ENCODE peak calls at places on chromosomes 3 and 15, in seven cellular contexts. Y is T-helper 1 cell; A is Caki2; G is occipital lobe; B is stimulated activated CD4-positive, alpha-beta T cell treated with anti-CD3 and anti-CD28 coated beads, Interleukin-15, amount 100 ng/mL, for 24 hours; K is natural killer cell; L is NCI-H1417. F is an unnamed sample.

GRCh38 chr15:82298520-82298919 is 35.9 kb downstream of the SAXO2 start:
- DNase-seq in Y (peak; percentile 28), A (no peak), G (peak; percentile 48), B (peak; percentile 63), K (peak; percentile 28), L (no peak), F (no peak)

GRCh38 chr3:17302774-17303173 is 418.0 kb downstream of the PLCL2 start:
- DNase-seq in Y (no peak), A (no peak), G (no peak), B (no peak), K (no peak), L (no peak), F (no peak)

GRCh38 chr15:48566669-48567068 is 78.8 kb downstream of the FBN1 start:
- DNase-seq in Y (no peak), A (no peak), G (no peak), B (no peak), K (no peak), L (no peak), F (no peak)

GRCh38 chr3:100400424-100400781 is 486 bp downstream of the TOMM70 start:
- DNase-seq in Y (peak; percentile 14), A (peak; percentile 12), G (no peak), B (peak; percentile 48), K (peak; percentile 35), L (no peak), F (peak; percentile 16)

GRCh38 chr3:40355410-40355809 is 31.6 kb upstream of the ENTPD3 start:
- DNase-seq in Y (no peak), A (no peak), G (no peak), B (no peak), K (no peak), L (no peak), F (no peak)

GRCh38 chr15:78206326-78207109 is 27.8 kb downstream of the ACSBG1 start:
- DNase-seq in Y (no peak), A (no peak), G (no peak), B (no peak), K (no peak), L (no peak), F (no peak)

GRCh38 chr15:58731756-58732535 is 17.6 kb downstream of the ADAM10 start:
- DNase-seq in Y (no peak), A (peak; percentile 62), G (no peak), B (no peak), K (no peak), L (no peak), F (no peak)

GRCh38 chr3:50010959-50011358 is 71.0 kb downstream of the RBM6 start:
- DNase-seq in Y (no peak), A (no peak), G (no peak), B (no peak), K (no peak), L (no peak), F (no peak)

GRCh38 chr3:108035751-108036150 is 55.1 kb downstream of the CD47 start:
- DNase-seq in Y (no peak), A (no peak), G (no peak), B (no peak), K (no peak), L (no peak), F (no peak)

GRCh38 chr3:105327662-105328337 is 38.9 kb upstream of the ALCAM start:
- DNase-seq in Y (no peak), A (no peak), G (no peak), B (no peak), K (no peak), L (no peak), F (no peak)

GRCh38 chr3:185411133-185411532 is 48.2 kb downstream of the MAP3K13 start:
- DNase-seq in Y (no peak), A (no peak), G (no peak), B (no peak), K (no peak), L (no peak), F (no peak)

GRCh38 chr3:99911433-99911832 is 93.8 kb downstream of the CMSS1 start:
- DNase-seq in Y (no peak), A (no peak), G (no peak), B (no peak), K (no peak), L (peak; percentile 22), F (no peak)

GRCh38 chr15:50315814-50316630 is 39.0 kb downstream of the GABPB1 start:
- DNase-seq in Y (no peak), A (peak; percentile 24), G (no peak), B (no peak), K (no peak), L (no peak), F (peak; percentile 47)

GRCh38 chr15:84982301-84982920 is 755 bp downstream of the PDE8A start:
- DNase-seq in Y (peak; percentile 40), A (peak; percentile 16), G (no peak), B (peak; percentile 71), K (peak; percentile 56), L (no peak), F (no peak)

GRCh38 chr3:109806929-109807328 is 469.6 kb upstream of the DPPA4 start:
- DNase-seq in Y (no peak), A (no peak), G (no peak), B (peak; percentile 31), K (no peak), L (no peak), F (no peak)

GRCh38 chr3:96900600-96900999 is 86.2 kb downstream of the EPHA6 start:
- DNase-seq in Y (no peak), A (no peak), G (no peak), B (no peak), K (no peak), L (no peak), F (no peak)

GRCh38 chr15:58958811-58959210 is 25.3 kb upstream of the SLTM start:
- DNase-seq in Y (no peak), A (no peak), G (no peak), B (no peak), K (no peak), L (no peak), F (no peak)

GRCh38 chr3:114112696-114113095 is 56.2 kb downstream of the QTRT2 start:
- DNase-seq in Y (no peak), A (no peak), G (no peak), B (no peak), K (no peak), L (no peak), F (no peak)

GRCh38 chr15:71043373-71043772 is 71.9 kb upstream of the THSD4 start:
- DNase-seq in Y (no peak), A (no peak), G (no peak), B (no peak), K (no peak), L (no peak), F (no peak)

GRCh38 chr3:128432898-128433629 is 33.6 kb downstream of the DNAJB8 start:
- DNase-seq in Y (no peak), A (no peak), G (no peak), B (no peak), K (no peak), L (peak; percentile 92), F (no peak)

GRCh38 chr3:142940000-142940399 is 23.5 kb downstream of the PAQR9 start:
- DNase-seq in Y (no peak), A (no peak), G (no peak), B (no peak), K (no peak), L (no peak), F (no peak)

GRCh38 chr3:187698499-187699399 is 3.6 kb downstream of the RTP2 start:
- DNase-seq in Y (no peak), A (no peak), G (no peak), B (no peak), K (no peak), L (no peak), F (no peak)

GRCh38 chr3:55896155-55896554 is 409.0 kb upstream of the WNT5A start:
- DNase-seq in Y (no peak), A (no peak), G (no peak), B (no peak), K (no peak), L (peak; percentile 70), F (no peak)

GRCh38 chr3:52119056-52119455 is 35.2 kb downstream of the POC1A start:
- DNase-seq in Y (no peak), A (no peak), G (peak; percentile 61), B (no peak), K (no peak), L (no peak), F (no peak)

GRCh38 chr3:49333091-49333490 is 6.8 kb downstream of the USP4 start:
- DNase-seq in Y (no peak), A (no peak), G (no peak), B (no peak), K (no peak), L (no peak), F (no peak)

GRCh38 chr15:30882861-30883433 is 20.8 kb upstream of the FAN1 start:
- DNase-seq in Y (no peak), A (no peak), G (no peak), B (peak; percentile 37), K (no peak), L (no peak), F (no peak)

GRCh38 chr15:78207641-78208340 is 26.6 kb downstream of the ACSBG1 start:
- DNase-seq in Y (no peak), A (no peak), G (no peak), B (no peak), K (no peak), L (no peak), F (no peak)

GRCh38 chr3:129526121-129526900 is 2.1 kb upstream of the RHO start:
- DNase-seq in Y (no peak), A (no peak), G (no peak), B (no peak), K (no peak), L (no peak), F (peak; percentile 86)

GRCh38 chr3:98784042-98784441 is 20.9 kb downstream of the ST3GAL6 start:
- DNase-seq in Y (no peak), A (no peak), G (no peak), B (no peak), K (no peak), L (no peak), F (no peak)

GRCh38 chr3:195248281-195248680 is 22.7 kb downstream of the XXYLT1 start:
- DNase-seq in Y (no peak), A (no peak), G (no peak), B (no peak), K (no peak), L (no peak), F (no peak)

GRCh38 chr15:67833504-67834248 is 6.2 kb downstream of the RNU6-1 start:
- DNase-seq in Y (no peak), A (no peak), G (no peak), B (peak; percentile 51), K (no peak), L (no peak), F (peak; percentile 76)

GRCh38 chr3:52280046-52280445 is 1.6 kb upstream of the WDR82 start:
- DNase-seq in Y (no peak), A (no peak), G (no peak), B (no peak), K (no peak), L (no peak), F (no peak)

GRCh38 chr3:187027531-187027936 is 97.2 kb downstream of the ST6GAL1 start:
- DNase-seq in Y (peak; percentile 60), A (no peak), G (no peak), B (peak; percentile 57), K (no peak), L (no peak), F (no peak)

GRCh38 chr15:74245342-74245931 is 9.3 kb downstream of the CCDC33 start:
- DNase-seq in Y (no peak), A (no peak), G (peak; percentile 35), B (peak; percentile 49), K (no peak), L (peak; percentile 99), F (no peak)

GRCh38 chr3:157311633-157312365 is 124.9 kb upstream of the PTX3 start:
- DNase-seq in Y (no peak), A (no peak), G (no peak), B (no peak), K (no peak), L (no peak), F (no peak)